ENCODE peak calls at places on chromosomes 11 and 22, in seven cellular contexts. M, Q, X, G, A, C and P are unnamed samples.

GRCh38 chr22:50074056-50074455 is 11.2 kb downstream of the MLC1 start:
- DNase-seq in M (no peak), Q (no peak), X (no peak), G (no peak), A (no peak), C (no peak), P (no peak)

GRCh38 chr11:117231637-117232021 is 244 bp downstream of the PCSK7 start:
- DNase-seq in M (no peak), Q (no peak), X (no peak), G (no peak), A (no peak), C (no peak), P (peak)

GRCh38 chr22:44647141-44647540 is 54.9 kb upstream of the PRR5 start:
- DNase-seq in M (no peak), Q (no peak), X (no peak), G (no peak), A (no peak), C (no peak), P (no peak)

GRCh38 chr22:49994361-49995058 is 18.1 kb downstream of the IL17REL start:
- DNase-seq in M (no peak), Q (peak), X (no peak), G (no peak), A (no peak), C (peak), P (no peak)

GRCh38 chr11:45262900-45263299 is 23.2 kb downstream of the SYT13 start:
- DNase-seq in M (no peak), Q (no peak), X (no peak), G (no peak), A (no peak), C (no peak), P (no peak)

GRCh38 chr11:14583252-14584105 is 60.1 kb upstream of the PDE3B start:
- DNase-seq in M (no peak), Q (peak), X (no peak), G (no peak), A (no peak), C (no peak), P (no peak)

GRCh38 chr11:92159931-92160330 is 64.7 kb upstream of the FAT3 start:
- DNase-seq in M (no peak), Q (no peak), X (no peak), G (no peak), A (no peak), C (no peak), P (no peak)

GRCh38 chr11:109371444-109372176 is 50.4 kb upstream of the C11orf87 start:
- DNase-seq in M (no peak), Q (no peak), X (no peak), G (no peak), A (no peak), C (no peak), P (no peak)

GRCh38 chr11:86275493-86276370 is 26.3 kb upstream of the HIKESHI start:
- DNase-seq in M (no peak), Q (no peak), X (no peak), G (no peak), A (no peak), C (no peak), P (no peak)

GRCh38 chr11:71249301-71249700 is 3.1 kb downstream of the SHANK2 start:
- DNase-seq in M (no peak), Q (peak), X (no peak), G (no peak), A (no peak), C (peak), P (no peak)

GRCh38 chr22:46777609-46777970 is 15.1 kb downstream of the TBC1D22A start:
- DNase-seq in M (no peak), Q (peak), X (no peak), G (no peak), A (no peak), C (no peak), P (no peak)

GRCh38 chr11:75063732-75064314 is 32.9 kb downstream of the OR2AT4 start:
- DNase-seq in M (no peak), Q (no peak), X (no peak), G (no peak), A (no peak), C (no peak), P (no peak)

GRCh38 chr22:26667140-26667539 is 9.8 kb downstream of the MIAT start:
- DNase-seq in M (no peak), Q (no peak), X (no peak), G (no peak), A (no peak), C (no peak), P (no peak)

GRCh38 chr11:87038235-87038960 is 664 bp downstream of the TMEM135 start:
- DNase-seq in M (no peak), Q (no peak), X (no peak), G (no peak), A (no peak), C (no peak), P (peak)

GRCh38 chr11:132402056-132402684 is 1031.8 kb downstream of the NTM start:
- DNase-seq in M (peak), Q (no peak), X (no peak), G (no peak), A (peak), C (no peak), P (no peak)

GRCh38 chr11:69711824-69712801 is 8.3 kb upstream of the FGF19 start:
- DNase-seq in M (no peak), Q (no peak), X (no peak), G (no peak), A (no peak), C (no peak), P (no peak)

GRCh38 chr11:102391549-102392237 is 44.7 kb downstream of the BIRC2 start:
- DNase-seq in M (no peak), Q (no peak), X (no peak), G (no peak), A (no peak), C (no peak), P (no peak)

GRCh38 chr22:36244522-36245391 is 5.4 kb upstream of the APOL2 start:
- DNase-seq in M (no peak), Q (no peak), X (no peak), G (no peak), A (peak), C (no peak), P (no peak)

GRCh38 chr22:45972091-45972867 is 4.7 kb downstream of the WNT7B start:
- DNase-seq in M (no peak), Q (no peak), X (peak), G (no peak), A (no peak), C (no peak), P (no peak)

GRCh38 chr11:65047581-65048422 is 6.8 kb downstream of the SAC3D1 start:
- DNase-seq in M (no peak), Q (no peak), X (no peak), G (peak), A (peak), C (no peak), P (no peak)

GRCh38 chr11:67373916-67374570 is 645 bp upstream of the CLCF1 start:
- DNase-seq in M (no peak), Q (peak), X (peak), G (peak), A (peak), C (peak), P (peak)

GRCh38 chr11:363948-364761 is 5.1 kb upstream of the B4GALNT4 start:
- DNase-seq in M (peak), Q (peak), X (peak), G (no peak), A (no peak), C (peak), P (peak)

GRCh38 chr22:38201371-38201717 is 450 bp upstream of the MAFF start:
- DNase-seq in M (no peak), Q (no peak), X (no peak), G (no peak), A (no peak), C (no peak), P (no peak)

GRCh38 chr11:66081505-66081904 is 11.4 kb downstream of the PACS1 start:
- DNase-seq in M (peak), Q (peak), X (peak), G (no peak), A (peak), C (peak), P (peak)

GRCh38 chr11:92596596-92597317 is 372.1 kb downstream of the FAT3 start:
- DNase-seq in M (no peak), Q (no peak), X (no peak), G (no peak), A (no peak), C (no peak), P (no peak)

GRCh38 chr11:129911298-129911697 is 15.9 kb upstream of the NFRKB start:
- DNase-seq in M (no peak), Q (no peak), X (no peak), G (no peak), A (no peak), C (no peak), P (peak)

GRCh38 chr22:42702675-42703074 is 18.0 kb downstream of the A4GALT start:
- DNase-seq in M (no peak), Q (no peak), X (no peak), G (no peak), A (no peak), C (no peak), P (no peak)

GRCh38 chr22:42711281-42711731 is 9.4 kb downstream of the A4GALT start:
- DNase-seq in M (no peak), Q (no peak), X (no peak), G (no peak), A (no peak), C (no peak), P (no peak)

GRCh38 chr22:42704896-42705295 is 15.8 kb downstream of the A4GALT start:
- DNase-seq in M (no peak), Q (no peak), X (no peak), G (no peak), A (no peak), C (no peak), P (no peak)

GRCh38 chr22:42711895-42712837 is 8.5 kb downstream of the A4GALT start:
- DNase-seq in M (no peak), Q (peak), X (no peak), G (no peak), A (no peak), C (no peak), P (no peak)

GRCh38 chr22:42708393-42708792 is 12.3 kb downstream of the A4GALT start:
- DNase-seq in M (no peak), Q (no peak), X (no peak), G (no peak), A (no peak), C (no peak), P (no peak)
- TF ChIP-seq POLR2A in M (no peak), Q (no peak), X (no peak), G (no peak), A (no peak), C (no peak), P (no peak)

DNA sequence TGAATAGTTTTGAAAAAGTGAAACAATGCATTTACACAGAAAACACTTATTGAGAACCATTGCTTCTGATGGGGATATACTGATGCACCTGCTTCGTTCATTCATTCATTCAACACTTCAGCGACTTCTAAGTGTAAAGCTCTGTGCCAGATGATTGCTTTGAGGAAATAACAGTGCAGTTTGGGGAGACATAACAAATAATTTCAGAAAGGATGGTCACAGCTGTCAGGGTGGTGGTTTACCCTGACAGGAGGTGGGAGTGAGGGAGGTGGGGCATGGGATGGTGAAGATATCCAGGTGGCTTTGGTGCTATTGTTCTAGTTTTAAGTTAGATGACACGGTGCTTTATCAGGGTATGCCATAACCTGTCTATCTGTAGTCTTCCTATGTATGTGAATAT is 344.1 kb downstream of the LARGE1 start:
- DNase-seq in M (no peak), Q (no peak), X (no peak), G (no peak), A (no peak), C (no peak), P (no peak)
- TF ChIP-seq POLR2A in M (no peak), Q (no peak), X (no peak), G (no peak), A (no peak), C (no peak), P (no peak)

DNA sequence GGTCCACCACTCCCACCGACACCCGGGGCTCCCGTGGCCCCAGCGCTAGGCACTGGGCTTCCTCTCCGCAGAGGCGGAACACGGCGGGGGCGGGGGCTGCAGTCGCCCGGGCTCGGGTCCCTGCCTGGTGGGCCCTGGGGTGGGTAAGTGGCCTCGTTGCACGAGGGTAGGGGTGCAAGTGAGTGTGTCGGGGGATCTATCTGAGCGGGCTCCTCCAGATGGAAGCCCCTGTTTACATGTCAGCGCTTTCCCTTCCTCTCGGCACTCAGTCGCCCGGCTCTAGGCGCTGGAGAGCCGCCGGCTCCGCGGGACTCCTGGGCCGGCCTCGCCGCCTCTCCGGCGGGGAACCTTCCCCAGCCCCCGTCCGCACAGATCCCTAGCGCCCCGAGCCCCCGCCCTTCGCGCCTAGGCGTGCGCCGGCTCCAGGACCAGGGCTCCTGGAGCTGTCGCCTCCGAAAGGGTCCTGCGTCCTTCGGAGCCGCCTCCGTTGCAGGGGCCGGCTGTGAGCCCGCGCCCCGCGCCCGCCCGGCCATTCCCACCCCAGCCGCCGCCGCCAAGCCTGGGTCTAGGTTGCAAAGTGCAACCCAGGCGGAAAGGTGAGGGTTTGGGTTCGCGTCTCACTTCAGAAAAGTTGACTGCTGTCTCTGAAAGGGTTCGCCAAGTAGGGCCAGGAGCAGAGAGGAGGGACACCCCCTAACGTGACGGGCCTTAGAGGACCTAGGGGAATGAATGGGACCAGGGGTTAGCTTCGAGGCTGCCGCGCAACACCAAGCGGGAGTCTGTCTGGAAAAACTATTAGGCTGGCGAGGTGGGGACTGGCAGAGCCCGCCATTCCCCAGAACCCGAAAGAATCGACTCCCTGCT is 978 bp downstream of the FLI1 start:
- DNase-seq in M (peak), Q (no peak), X (no peak), G (no peak), A (no peak), C (no peak), P (no peak)
- TF ChIP-seq POLR2A in M (no peak), Q (no peak), X (no peak), G (no peak), A (no peak), C (no peak), P (no peak)

DNA sequence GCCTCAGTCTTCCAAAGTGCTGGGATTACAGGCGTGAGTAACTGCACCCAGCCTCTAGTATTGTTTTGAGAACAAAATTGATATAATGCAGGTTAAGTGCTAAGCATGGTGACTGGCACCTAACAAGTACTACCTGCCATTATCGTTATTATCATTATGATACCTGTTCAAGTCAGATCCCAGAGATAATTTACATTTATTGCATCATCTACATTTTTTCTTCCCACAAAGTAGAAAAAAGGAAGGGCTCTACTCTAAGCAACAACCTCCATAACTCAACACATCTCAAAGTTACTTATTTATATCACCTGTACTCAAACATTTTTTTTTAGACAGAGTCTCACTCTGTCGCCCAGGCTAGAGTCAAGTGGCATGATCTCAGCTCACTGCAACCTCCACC is 42.1 kb downstream of the DCDC1 start:
- DNase-seq in M (no peak), Q (no peak), X (no peak), G (no peak), A (no peak), C (no peak), P (no peak)
- TF ChIP-seq POLR2A in M (no peak), Q (no peak), X (no peak), G (no peak), A (no peak), C (no peak), P (no peak)

GRCh38 chr11:114163830-114164401 is 104.4 kb downstream of the ZBTB16 start:
- DNase-seq in M (no peak), Q (no peak), X (peak), G (no peak), A (peak), C (no peak), P (peak)
- TF ChIP-seq POLR2A in M (no peak), Q (no peak), X (no peak), G (no peak), A (no peak), C (no peak), P (no peak)